ENCODE peak calls at places on chromosomes 16 and 17, in four cellular contexts. One of them, this sample, is unnamed.

GRCh38 chr17:20896153-20896649 is 146.6 kb downstream of the USP22 start:
- DNase-seq in NCI-H1092 treated with DMSO at 0.1 percent for 48 hours: no peak
- DNase-seq in non-pigmented ciliary epithelial cell: no peak
- DNase-seq in spleen: no peak
- DNase-seq in this sample: peak

GRCh38 chr16:86834451-86835035 is 256.2 kb downstream of the FOXL1 start:
- DNase-seq in non-pigmented ciliary epithelial cell: no peak
- DNase-seq in spleen: no peak
- DNase-seq in NCI-H1092 treated with DMSO at 0.1 percent for 48 hours: no peak
- DNase-seq in this sample: peak

GRCh38 chr17:59331929-59332889 is 754 bp downstream of the YPEL2 start:
- DNase-seq in non-pigmented ciliary epithelial cell: no peak
- DNase-seq in spleen: peak
- DNase-seq in NCI-H1092 treated with DMSO at 0.1 percent for 48 hours: no peak
- DNase-seq in this sample: no peak

GRCh38 chr17:79522414-79522813 is 88.4 kb downstream of the RBFOX3 start:
- DNase-seq in non-pigmented ciliary epithelial cell: no peak
- DNase-seq in NCI-H1092 treated with DMSO at 0.1 percent for 48 hours: no peak
- DNase-seq in spleen: no peak
- DNase-seq in this sample: no peak

GRCh38 chr17:63701477-63702222 is 1.7 kb upstream of the LIMD2 start:
- DNase-seq in NCI-H1092 treated with DMSO at 0.1 percent for 48 hours: no peak
- DNase-seq in spleen: peak
- DNase-seq in non-pigmented ciliary epithelial cell: no peak
- DNase-seq in this sample: no peak

GRCh38 chr16:50381679-50382440 is 13.1 kb upstream of the BRD7 start:
- DNase-seq in spleen: no peak
- DNase-seq in non-pigmented ciliary epithelial cell: no peak
- DNase-seq in NCI-H1092 treated with DMSO at 0.1 percent for 48 hours: no peak
- DNase-seq in this sample: no peak

GRCh38 chr17:34300652-34301390 is 15.3 kb downstream of the CCL11 start:
- DNase-seq in non-pigmented ciliary epithelial cell: peak
- DNase-seq in spleen: no peak
- DNase-seq in NCI-H1092 treated with DMSO at 0.1 percent for 48 hours: no peak
- DNase-seq in this sample: no peak

GRCh38 chr16:88760424-88761142 is 24.4 kb downstream of the PIEZO1 start:
- DNase-seq in spleen: no peak
- DNase-seq in NCI-H1092 treated with DMSO at 0.1 percent for 48 hours: no peak
- DNase-seq in non-pigmented ciliary epithelial cell: no peak
- DNase-seq in this sample: peak

GRCh38 chr16:67548265-67549126 is 13.8 kb upstream of the CTCF start:
- DNase-seq in non-pigmented ciliary epithelial cell: no peak
- DNase-seq in spleen: peak
- DNase-seq in NCI-H1092 treated with DMSO at 0.1 percent for 48 hours: no peak
- DNase-seq in this sample: no peak

GRCh38 chr17:29615492-29616299 is 7.0 kb downstream of the CORO6 start:
- DNase-seq in non-pigmented ciliary epithelial cell: no peak
- DNase-seq in spleen: peak
- DNase-seq in NCI-H1092 treated with DMSO at 0.1 percent for 48 hours: peak
- DNase-seq in this sample: peak